ENCODE peak calls at places on chromosomes 2 and 18, in eight cellular contexts. Z, E, N, O, K, F, J and M are unnamed samples.

GRCh38 chr2:174117951-174118930 is 130.1 kb downstream of the OLA1 start:
- DNase-seq in Z (no peak), J (no peak), N (peak), E (no peak), K (no peak), O (peak), F (peak), M (no peak)

GRCh38 chr2:166917433-166917832 is 29.2 kb downstream of the XIRP2 start:
- DNase-seq in Z (no peak), J (no peak), K (no peak), N (no peak), F (no peak), O (no peak), E (no peak), M (no peak)

GRCh38 chr2:199973703-199974102 is 18.3 kb downstream of the MAIP1 start:
- DNase-seq in F (peak), Z (peak), E (peak), N (peak), J (no peak), O (peak), K (no peak), M (no peak)

GRCh38 chr18:25503567-25504081 is 151.7 kb upstream of the ZNF521 start:
- DNase-seq in N (peak), Z (no peak), F (peak), O (peak), K (no peak), J (peak), E (no peak), M (peak)

GRCh38 chr2:29526587-29527586 is 394.5 kb downstream of the ALK start:
- DNase-seq in N (no peak), O (no peak), E (no peak), Z (no peak), F (no peak), J (no peak), K (no peak), M (no peak)

GRCh38 chr2:115160523-115161521 is 718.4 kb downstream of the DPP10 start:
- DNase-seq in K (peak), O (peak), N (no peak), E (no peak), F (no peak), J (peak), Z (no peak), M (no peak)

GRCh38 chr18:9353596-9353995 is 19.0 kb downstream of the TWSG1 start:
- DNase-seq in K (no peak), Z (no peak), J (no peak), N (peak), F (no peak), E (no peak), O (no peak), M (no peak)

GRCh38 chr2:10329880-10330699 is 27.4 kb downstream of the HPCAL1 start:
- DNase-seq in O (peak), F (peak), E (no peak), Z (no peak), K (no peak), N (peak), J (no peak), M (no peak)

GRCh38 chr2:169005080-169005598 is 26.0 kb downstream of the ABCB11 start:
- DNase-seq in F (no peak), J (no peak), E (no peak), Z (no peak), O (no peak), N (no peak), K (no peak), M (no peak)

GRCh38 chr2:28951910-28952805 is 28.9 kb upstream of the TOGARAM2 start:
- DNase-seq in Z (no peak), N (peak), O (no peak), E (no peak), J (no peak), F (peak), K (no peak), M (no peak)

GRCh38 chr2:70420005-70420580 is 118.2 kb upstream of the FAM136A start:
- DNase-seq in K (peak), O (no peak), Z (no peak), N (no peak), F (no peak), J (no peak), E (no peak), M (no peak)

GRCh38 chr2:65037178-65037577 is 19.0 kb upstream of the CEP68 start:
- DNase-seq in O (no peak), J (no peak), N (peak), Z (no peak), E (no peak), F (no peak), K (no peak), M (no peak)

GRCh38 chr2:205747827-205748386 is 65.6 kb downstream of the NRP2 start:
- DNase-seq in N (no peak), Z (peak), J (no peak), E (no peak), K (peak), O (no peak), F (no peak), M (no peak)

GRCh38 chr2:95306306-95306895 is 9.3 kb downstream of the KCNIP3 start:
- DNase-seq in J (no peak), N (no peak), K (no peak), E (no peak), F (no peak), Z (no peak), O (no peak), M (no peak)

GRCh38 chr2:241357531-241357930 is 1.4 kb downstream of the FARP2 start:
- DNase-seq in K (no peak), J (no peak), Z (no peak), F (no peak), E (no peak), O (no peak), N (peak), M (no peak)

GRCh38 chr2:38603402-38604265 is 906 bp upstream of the HNRNPLL start:
- DNase-seq in Z (peak), K (peak), F (peak), J (peak), N (peak), E (peak), O (peak), M (peak)

GRCh38 chr2:108949316-108950299 is 39.4 kb downstream of the EDAR start:
- DNase-seq in O (no peak), F (no peak), E (no peak), K (no peak), J (no peak), N (no peak), Z (no peak), M (no peak)

GRCh38 chr2:165568361-165568760 is 98.9 kb downstream of the CSRNP3 start:
- DNase-seq in O (no peak), K (peak), J (no peak), F (no peak), N (no peak), Z (no peak), E (no peak), M (no peak)

GRCh38 chr2:112829247-112829646 is 7.3 kb downstream of the IL1B start:
- DNase-seq in F (peak), E (no peak), O (no peak), J (no peak), Z (no peak), N (peak), K (no peak), M (no peak)

GRCh38 chr18:50193796-50194622 is 938 bp downstream of the MYO5B start:
- DNase-seq in F (no peak), N (peak), J (peak), K (no peak), E (no peak), O (no peak), Z (no peak), M (no peak)

GRCh38 chr2:224357098-224357901 is 44.6 kb downstream of the FAM124B start:
- DNase-seq in J (no peak), F (peak), O (peak), E (peak), N (peak), K (peak), Z (peak), M (no peak)

GRCh38 chr2:154692927-154693326 is 5.6 kb upstream of the KCNJ3 start:
- DNase-seq in J (no peak), F (no peak), K (no peak), N (peak), O (no peak), Z (no peak), E (no peak), M (no peak)

GRCh38 chr2:7881038-7881437 is 800.8 kb upstream of the ID2 start:
- DNase-seq in E (no peak), J (no peak), N (no peak), O (no peak), K (no peak), F (no peak), Z (no peak), M (no peak)